ENCODE peak calls at places on chromosomes 4 and X, in seven cellular contexts. M is endodermal cell, L is foreskin fibroblast, D is fibroblast of lung, I is cardiac muscle cell, B is ovary, E is kidney epithelial cell. W is an unnamed sample.

GRCh38 chr4:110196871-110197420 is 1.5 kb downstream of the ELOVL6 start:
- DNase-seq in E (no peak), I (peak; percentile 61), M (no peak), D (no peak), L (no peak), B (peak; percentile 37), W (no peak)

GRCh38 chr4:6906046-6906445 is 3.6 kb upstream of the TBC1D14 start:
- DNase-seq in E (no peak), M (no peak), L (no peak), B (no peak), I (no peak), D (no peak), W (no peak)

GRCh38 chrX:3295731-3296130 is 50.7 kb downstream of the MXRA5 start:
- DNase-seq in D (no peak), L (no peak), B (no peak), M (peak; percentile 87), I (no peak), E (no peak), W (no peak)

GRCh38 chr4:83631066-83631465 is 95.2 kb downstream of the GPAT3 start:
- DNase-seq in M (no peak), B (no peak), D (peak; percentile 68), L (peak; percentile 15), E (no peak), I (peak; percentile 62), W (no peak)

GRCh38 chrX:53080628-53081580 is 1.3 kb upstream of the TSPYL2 start:
- DNase-seq in M (no peak), E (no peak), D (peak; percentile 29), L (no peak), B (no peak), I (peak; percentile 48), W (no peak)

GRCh38 chrX:48831136-48831908 is 4.1 kb downstream of the PCSK1N start:
- DNase-seq in E (no peak), I (no peak), D (no peak), B (no peak), L (no peak), M (peak; percentile 54), W (no peak)

GRCh38 chrX:72714471-72714916 is 388 bp upstream of the PHKA1 start:
- DNase-seq in L (peak; percentile 70), B (peak; percentile 75), D (peak; percentile 88), M (peak; percentile 78), E (peak; percentile 10), I (peak; percentile 86), W (peak; percentile 24)

GRCh38 chr4:138413273-138413672 is 171.1 kb upstream of the SLC7A11 start:
- DNase-seq in I (no peak), L (no peak), E (no peak), B (no peak), D (no peak), M (no peak), W (no peak)

GRCh38 chr4:94544811-94545210 is 93.1 kb downstream of the PDLIM5 start:
- DNase-seq in E (no peak), M (no peak), B (no peak), I (no peak), D (no peak), L (no peak), W (no peak)

GRCh38 chr4:72993876-72994275 is 75.6 kb downstream of the COX18 start:
- DNase-seq in B (no peak), E (no peak), M (no peak), L (no peak), I (no peak), D (no peak), W (no peak)

GRCh38 chr4:13888112-13888511 is 260.6 kb upstream of the BOD1L1 start:
- DNase-seq in M (no peak), E (peak; percentile 88), I (peak; percentile 91), D (peak; percentile 93), B (no peak), L (peak; percentile 72), W (peak; percentile 77)

GRCh38 chr4:159185593-159186023 is 82.7 kb downstream of the RAPGEF2 start:
- DNase-seq in D (no peak), B (no peak), M (no peak), E (no peak), L (no peak), I (no peak), W (no peak)

GRCh38 chrX:71095555-71095970 is at the start of gene FOXO4:
- DNase-seq in D (peak; percentile 85), E (peak; percentile 44), L (peak; percentile 73), B (peak; percentile 91), M (peak; percentile 95), I (peak; percentile 91), W (peak; percentile 34)

GRCh38 chr4:174517502-174517901 is 4.8 kb downstream of the HPGD start:
- DNase-seq in D (no peak), I (no peak), B (no peak), L (no peak), E (no peak), M (no peak), W (no peak)

GRCh38 chr4:37822220-37822619 is 4.3 kb upstream of the PGM2 start:
- DNase-seq in E (no peak), D (peak; percentile 9), B (no peak), M (no peak), L (no peak), I (peak; percentile 39), W (no peak)

GRCh38 chr4:151922811-151923210 is 162.0 kb upstream of the GATB start:
- DNase-seq in L (peak; percentile 32), I (no peak), D (no peak), M (no peak), E (no peak), B (no peak), W (no peak)

GRCh38 chrX:150152546-150152945 is 210.6 kb upstream of the MAMLD1 start:
- DNase-seq in L (no peak), E (no peak), D (no peak), B (no peak), I (no peak), M (no peak), W (no peak)

GRCh38 chrX:139094671-139095592 is 383.4 kb upstream of the FGF13 start:
- DNase-seq in E (peak; percentile 48), D (no peak), M (no peak), L (no peak), I (no peak), B (no peak), W (no peak)

GRCh38 chrX:34584781-34585180 is 72.3 kb downstream of the TMEM47 start:
- DNase-seq in B (no peak), L (no peak), I (no peak), M (no peak), E (no peak), D (no peak), W (no peak)

GRCh38 chr4:37742149-37742548 is 56.0 kb upstream of the RELL1 start:
- DNase-seq in B (no peak), E (no peak), M (no peak), I (no peak), L (no peak), D (no peak), W (no peak)

GRCh38 chrX:31139966-31140365 is 68.1 kb upstream of the FTHL17 start:
- DNase-seq in M (no peak), D (no peak), B (no peak), I (no peak), E (no peak), L (no peak), W (no peak)

GRCh38 chr4:73172166-73172565 is 86.4 kb downstream of the ANKRD17 start:
- DNase-seq in D (no peak), M (no peak), L (no peak), E (no peak), I (peak; percentile 56), B (no peak), W (no peak)

GRCh38 chrX:71177327-71177726 is 32.7 kb downstream of the NLGN3 start:
- DNase-seq in I (no peak), B (no peak), M (no peak), D (no peak), L (no peak), E (no peak), W (no peak)

GRCh38 chrX:13780868-13781427 is 35.9 kb downstream of the GPM6B start:
- DNase-seq in M (no peak), D (no peak), I (no peak), B (no peak), E (no peak), L (no peak), W (no peak)

GRCh38 chr4:112358415-112358814 is 61.2 kb downstream of the ALPK1 start:
- DNase-seq in E (no peak), D (no peak), M (no peak), B (no peak), I (no peak), L (no peak), W (no peak)

GRCh38 chr4:112357897-112358296 is 60.7 kb downstream of the ALPK1 start:
- DNase-seq in E (no peak), B (no peak), M (no peak), I (no peak), D (no peak), L (no peak), W (no peak)

GRCh38 chr4:112357453-112357852 is 60.3 kb downstream of the ALPK1 start:
- DNase-seq in M (no peak), D (no peak), I (no peak), L (no peak), B (no peak), E (no peak), W (no peak)

GRCh38 chr4:112358952-112359749 is 62.0 kb downstream of the ALPK1 start:
- DNase-seq in D (no peak), L (no peak), M (no peak), B (no peak), E (no peak), I (no peak), W (no peak)

DNA sequence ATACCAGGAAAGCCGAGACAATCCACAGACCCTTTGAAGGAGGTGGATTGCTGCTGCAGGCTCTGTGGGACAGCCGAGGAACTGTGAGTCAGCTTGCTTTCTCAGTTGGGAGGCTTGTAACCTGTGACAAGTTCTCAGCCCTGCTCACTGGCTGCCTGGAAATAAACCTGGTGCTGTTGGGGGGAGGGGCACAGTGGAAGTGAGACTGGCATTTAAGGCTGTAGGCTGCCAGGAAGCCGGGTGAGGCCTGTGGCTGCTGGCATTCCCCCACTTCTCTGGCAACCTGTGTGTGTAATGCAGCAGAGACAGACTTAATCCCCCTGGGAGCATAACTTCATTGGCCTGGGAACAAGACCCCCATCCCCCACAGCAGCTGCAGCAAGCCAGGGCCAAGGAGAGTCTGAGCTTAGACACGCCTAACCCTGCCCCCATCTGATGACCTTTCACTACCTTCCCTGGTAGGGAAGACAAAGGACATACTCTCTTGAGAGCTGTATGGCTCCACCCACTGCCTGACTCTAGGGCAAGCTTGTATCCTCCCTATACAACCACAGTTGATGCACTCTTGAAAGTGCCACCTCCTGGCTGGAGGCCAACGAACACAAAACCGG is 64.1 kb downstream of the ALPK1 start:
- DNase-seq in B (no peak), E (peak; percentile 19), L (peak; percentile 18), I (peak; percentile 23), M (peak; percentile 91), D (no peak), W (peak; percentile 98)
- H3K4me3 ChIP-seq in B (no peak overlapping the region), E (no peak overlapping the region), L (no peak overlapping the region), I (no peak overlapping the region), M (peak overlapping the region; percentile 47), D (no peak overlapping the region), W (no peak overlapping the region)

GRCh38 chrX:66018585-66019309 is 21.1 kb downstream of the VSIG4 start:
- DNase-seq in D (no peak), I (no peak), E (no peak), B (no peak), L (no peak), M (no peak), W (no peak)
- TF ChIP-seq CTCF in D (no peak), I (no peak), E (no peak), B (no peak), L (no peak), M (no peak), W (no peak)

GRCh38 chrX:1536712-1537030 is 314 bp downstream of the P2RY8 start:
- DNase-seq in B (no peak), M (no peak), I (no peak), D (no peak), E (no peak), L (no peak), W (no peak)
- H3K4me3 ChIP-seq in B (no peak overlapping the region), M (no peak overlapping the region), I (no peak overlapping the region), D (no peak overlapping the region), E (no peak overlapping the region), L (no peak overlapping the region), W (no peak overlapping the region)

GRCh38 chr4:65367306-65367705 is 303.0 kb downstream of the EPHA5 start:
- DNase-seq in D (no peak), I (no peak), E (no peak), B (no peak), L (no peak), M (no peak), W (no peak)
- TF ChIP-seq CTCF in D (no peak), I (no peak), E (no peak), B (no peak), L (no peak), M (no peak), W (no peak)

W was measured in retinal pigment epithelial cell.